ENCODE peak calls at places on chromosome 1, in seven cellular contexts. One of them, this sample, is unnamed.

GRCh38 chr1:196651637-196652215 is at the start of gene CFH:
- DNase-seq in right atrium auricular region: no peak
- DNase-seq in PC-3: peak
- DNase-seq in upper lobe of right lung: no peak
- DNase-seq in lower lobe of right lung: no peak
- DNase-seq in mucosa of descending colon: no peak
- DNase-seq in IMR-90: peak
- DNase-seq in this sample: peak

GRCh38 chr1:207495816-207496792 is at the start of gene CR1:
- DNase-seq in upper lobe of right lung: peak
- DNase-seq in right atrium auricular region: no peak
- DNase-seq in lower lobe of right lung: peak
- DNase-seq in PC-3: no peak
- DNase-seq in IMR-90: no peak
- DNase-seq in mucosa of descending colon: peak
- DNase-seq in this sample: no peak

GRCh38 chr1:178726545-178726944 is 1.5 kb downstream of the RALGPS2 start:
- DNase-seq in upper lobe of right lung: no peak
- DNase-seq in right atrium auricular region: no peak
- DNase-seq in PC-3: peak
- DNase-seq in IMR-90: no peak
- DNase-seq in mucosa of descending colon: no peak
- DNase-seq in lower lobe of right lung: no peak
- DNase-seq in this sample: no peak

GRCh38 chr1:75522389-75522788 is 88.5 kb downstream of the SLC44A5 start:
- DNase-seq in PC-3: no peak
- DNase-seq in lower lobe of right lung: no peak
- DNase-seq in right atrium auricular region: no peak
- DNase-seq in mucosa of descending colon: no peak
- DNase-seq in IMR-90: no peak
- DNase-seq in upper lobe of right lung: no peak
- DNase-seq in this sample: no peak

GRCh38 chr1:106498238-106498637 is 558.2 kb upstream of the PRMT6 start:
- DNase-seq in lower lobe of right lung: no peak
- DNase-seq in right atrium auricular region: no peak
- DNase-seq in PC-3: peak
- DNase-seq in IMR-90: no peak
- DNase-seq in upper lobe of right lung: no peak
- DNase-seq in mucosa of descending colon: no peak
- DNase-seq in this sample: peak

GRCh38 chr1:117612517-117613248 is 6.8 kb downstream of the TENT5C start:
- DNase-seq in IMR-90: peak
- DNase-seq in mucosa of descending colon: no peak
- DNase-seq in upper lobe of right lung: no peak
- DNase-seq in right atrium auricular region: no peak
- DNase-seq in lower lobe of right lung: no peak
- DNase-seq in PC-3: peak
- DNase-seq in this sample: peak

GRCh38 chr1:160850541-160850940 is 12.1 kb downstream of the CD244 start:
- DNase-seq in mucosa of descending colon: no peak
- DNase-seq in right atrium auricular region: no peak
- DNase-seq in upper lobe of right lung: no peak
- DNase-seq in lower lobe of right lung: no peak
- DNase-seq in PC-3: no peak
- DNase-seq in IMR-90: no peak
- DNase-seq in this sample: no peak

GRCh38 chr1:232146514-232146913 is 483.4 kb downstream of the SIPA1L2 start:
- DNase-seq in IMR-90: no peak
- DNase-seq in upper lobe of right lung: no peak
- DNase-seq in lower lobe of right lung: no peak
- DNase-seq in mucosa of descending colon: no peak
- DNase-seq in right atrium auricular region: no peak
- DNase-seq in PC-3: no peak
- DNase-seq in this sample: no peak

GRCh38 chr1:245622332-245623014 is 467.7 kb downstream of the KIF26B start:
- DNase-seq in IMR-90: no peak
- DNase-seq in mucosa of descending colon: no peak
- DNase-seq in lower lobe of right lung: no peak
- DNase-seq in upper lobe of right lung: no peak
- DNase-seq in PC-3: no peak
- DNase-seq in right atrium auricular region: no peak
- DNase-seq in this sample: no peak

GRCh38 chr1:44637590-44638411 is 36.5 kb downstream of the TMEM53 start:
- DNase-seq in mucosa of descending colon: no peak
- DNase-seq in PC-3: no peak
- DNase-seq in right atrium auricular region: no peak
- DNase-seq in IMR-90: no peak
- DNase-seq in lower lobe of right lung: no peak
- DNase-seq in upper lobe of right lung: no peak
- DNase-seq in this sample: no peak

GRCh38 chr1:27966402-27967105 is 6.8 kb downstream of the XKR8 start:
- DNase-seq in upper lobe of right lung: no peak
- DNase-seq in IMR-90: no peak
- DNase-seq in mucosa of descending colon: peak
- DNase-seq in lower lobe of right lung: no peak
- DNase-seq in right atrium auricular region: no peak
- DNase-seq in PC-3: peak
- DNase-seq in this sample: peak

GRCh38 chr1:39727221-39727931 is 11.3 kb upstream of the PPIE start:
- DNase-seq in right atrium auricular region: no peak
- DNase-seq in PC-3: no peak
- DNase-seq in lower lobe of right lung: no peak
- DNase-seq in mucosa of descending colon: no peak
- DNase-seq in upper lobe of right lung: no peak
- DNase-seq in IMR-90: no peak
- DNase-seq in this sample: no peak

DNA sequence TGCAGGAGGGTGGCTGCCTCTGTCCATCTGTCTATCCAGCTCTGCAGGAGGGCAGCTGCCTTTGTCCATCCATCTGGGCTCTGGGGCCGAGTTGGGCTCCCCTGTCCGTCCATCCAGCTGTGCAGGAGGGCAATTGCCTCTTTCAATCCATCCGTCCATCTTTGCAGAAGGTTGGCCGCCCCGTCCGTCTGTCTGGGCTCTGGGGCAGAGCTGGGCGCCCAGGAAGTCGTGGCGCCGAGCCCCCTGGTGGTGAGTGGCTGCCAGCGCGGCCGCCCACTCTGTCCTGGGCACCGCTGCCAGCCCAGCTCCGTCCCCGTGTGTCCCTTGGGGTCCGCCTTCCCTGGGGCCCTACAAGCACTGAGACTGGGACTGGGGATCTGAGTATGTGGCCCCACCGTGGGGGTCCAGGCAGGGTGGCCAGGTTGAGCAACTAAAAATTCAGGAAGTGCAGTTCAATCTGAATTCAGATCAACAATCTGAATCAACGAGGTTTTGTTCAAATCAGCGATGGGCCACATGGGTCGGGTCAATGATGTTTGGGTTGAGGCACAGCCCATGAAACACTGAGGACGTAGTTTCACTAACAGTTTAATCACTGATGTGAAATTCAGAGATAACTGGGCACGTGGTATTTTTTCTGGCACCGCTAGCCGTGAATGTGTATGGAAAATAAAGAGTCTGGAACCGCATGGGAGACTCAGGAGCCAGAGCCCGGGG is 99.1 kb upstream of the ACTRT2 start:
- DNase-seq in upper lobe of right lung: no peak
- DNase-seq in IMR-90: no peak
- DNase-seq in lower lobe of right lung: no peak
- DNase-seq in right atrium auricular region: no peak
- DNase-seq in PC-3: peak
- DNase-seq in mucosa of descending colon: no peak
- DNase-seq in this sample: no peak
- TF ChIP-seq CTCF in upper lobe of right lung: peak
- TF ChIP-seq CTCF in IMR-90: no peak
- TF ChIP-seq CTCF in lower lobe of right lung: peak
- TF ChIP-seq CTCF in right atrium auricular region: peak
- TF ChIP-seq CTCF in PC-3: peak
- TF ChIP-seq CTCF in mucosa of descending colon: peak
- TF ChIP-seq CTCF in this sample: no peak

DNA sequence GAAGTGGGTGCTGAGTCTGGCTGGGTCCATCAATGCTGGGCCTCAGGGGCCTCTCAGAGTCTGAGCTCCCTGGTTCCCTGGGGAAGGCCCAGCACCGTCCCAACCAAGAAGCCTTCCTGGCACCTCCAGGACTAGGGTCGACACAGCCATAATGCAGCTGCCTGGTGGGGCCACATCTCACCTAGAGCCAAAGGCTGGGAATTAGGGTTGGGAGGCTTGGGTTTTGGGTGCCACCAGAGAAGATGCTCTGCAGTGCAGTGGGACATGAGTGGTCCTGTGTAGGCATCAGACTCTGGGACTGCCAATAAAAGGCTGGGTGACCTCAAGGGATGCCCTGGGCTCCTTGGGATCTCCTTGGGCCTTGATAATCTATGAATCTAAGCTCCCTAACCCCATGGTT is 2.5 kb downstream of the MYBPH start:
- DNase-seq in lower lobe of right lung: no peak
- DNase-seq in right atrium auricular region: no peak
- DNase-seq in PC-3: no peak
- DNase-seq in mucosa of descending colon: no peak
- DNase-seq in upper lobe of right lung: no peak
- DNase-seq in IMR-90: no peak
- DNase-seq in this sample: no peak
- TF ChIP-seq CTCF in lower lobe of right lung: no peak
- TF ChIP-seq CTCF in right atrium auricular region: no peak
- TF ChIP-seq CTCF in PC-3: no peak
- TF ChIP-seq CTCF in mucosa of descending colon: no peak
- TF ChIP-seq CTCF in upper lobe of right lung: no peak
- TF ChIP-seq CTCF in IMR-90: no peak
- TF ChIP-seq CTCF in this sample: peak

DNA sequence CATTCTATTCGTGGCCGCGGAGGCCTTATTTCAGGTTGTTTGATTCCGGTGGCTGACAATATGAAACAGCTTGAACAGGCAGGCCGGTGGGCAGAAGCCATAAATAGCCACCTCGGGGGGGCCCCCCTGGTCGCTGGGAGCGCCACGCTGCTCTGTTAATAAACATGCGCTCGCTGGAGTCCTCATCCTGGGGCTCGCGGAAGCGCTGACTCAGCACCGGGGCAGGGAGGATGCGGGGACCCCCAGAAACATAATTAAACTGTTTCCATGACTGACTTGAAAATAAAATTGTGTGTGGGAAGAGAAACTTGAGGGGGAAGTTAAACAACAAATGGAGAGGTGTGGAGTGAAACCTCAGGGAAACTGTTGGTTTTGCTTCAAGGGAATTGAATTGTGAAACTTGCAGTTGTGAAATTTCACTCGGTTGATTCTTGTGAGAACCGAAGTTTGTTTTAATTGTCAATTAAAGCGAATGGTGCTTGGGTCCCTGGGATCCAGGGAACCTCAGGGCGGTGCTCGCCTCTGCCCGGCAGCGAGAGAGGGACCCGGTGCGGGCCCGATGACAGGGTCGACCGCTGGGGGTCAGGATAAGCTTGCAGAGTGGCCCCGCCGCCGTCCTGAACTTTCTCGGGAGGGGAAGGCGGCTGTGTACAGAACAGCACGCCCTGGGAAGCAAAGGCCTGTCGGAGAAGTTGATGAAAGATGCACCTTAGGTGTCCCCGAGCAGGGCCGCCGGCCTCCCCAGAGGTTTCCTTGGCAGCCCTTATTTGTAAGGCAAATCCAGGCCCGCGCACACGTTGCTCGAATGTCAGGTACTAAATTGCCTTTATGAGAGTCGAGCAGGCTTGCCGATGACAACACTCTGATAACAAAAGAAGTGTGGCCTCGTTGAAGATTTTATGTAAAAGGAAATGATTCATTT is 176.9 kb upstream of the LMO4 start:
- DNase-seq in PC-3: no peak
- DNase-seq in lower lobe of right lung: peak
- DNase-seq in right atrium auricular region: peak
- DNase-seq in upper lobe of right lung: peak
- DNase-seq in mucosa of descending colon: peak
- DNase-seq in IMR-90: peak
- DNase-seq in this sample: no peak
- TF ChIP-seq CTCF in PC-3: no peak
- TF ChIP-seq CTCF in lower lobe of right lung: peak
- TF ChIP-seq CTCF in right atrium auricular region: peak
- TF ChIP-seq CTCF in upper lobe of right lung: peak
- TF ChIP-seq CTCF in mucosa of descending colon: no peak
- TF ChIP-seq CTCF in IMR-90: peak
- TF ChIP-seq CTCF in this sample: no peak

GRCh38 chr1:176843352-176844297 is 320.9 kb downstream of the ASTN1 start:
- DNase-seq in lower lobe of right lung: no peak
- DNase-seq in mucosa of descending colon: no peak
- DNase-seq in upper lobe of right lung: no peak
- DNase-seq in IMR-90: peak
- DNase-seq in right atrium auricular region: no peak
- DNase-seq in PC-3: peak
- DNase-seq in this sample: peak
- TF ChIP-seq CTCF in lower lobe of right lung: peak
- TF ChIP-seq CTCF in mucosa of descending colon: no peak
- TF ChIP-seq CTCF in upper lobe of right lung: peak
- TF ChIP-seq CTCF in IMR-90: peak
- TF ChIP-seq CTCF in right atrium auricular region: peak
- TF ChIP-seq CTCF in PC-3: peak
- TF ChIP-seq CTCF in this sample: peak

DNA sequence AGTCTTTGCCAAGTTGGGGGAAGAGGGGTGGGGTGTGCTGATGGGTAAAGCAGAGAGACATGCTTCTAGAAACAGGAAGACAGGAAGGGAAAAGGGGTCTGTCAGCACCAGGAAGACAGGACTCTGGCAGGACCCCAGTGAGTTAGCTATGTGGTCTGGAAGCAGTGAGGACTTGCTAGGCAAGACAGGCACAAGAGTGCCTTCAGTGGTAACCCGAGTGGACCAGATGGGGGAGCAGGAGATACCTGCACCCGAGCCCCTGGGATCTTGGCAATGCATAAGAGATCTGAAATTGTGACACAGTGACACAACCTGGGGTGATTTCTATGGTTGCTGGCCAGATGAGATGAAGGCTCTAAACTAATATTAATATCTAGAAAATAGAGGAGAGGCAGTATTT is 7.0 kb downstream of the TLR5 start:
- DNase-seq in upper lobe of right lung: no peak
- DNase-seq in lower lobe of right lung: no peak
- DNase-seq in right atrium auricular region: no peak
- DNase-seq in PC-3: no peak
- DNase-seq in IMR-90: no peak
- DNase-seq in mucosa of descending colon: no peak
- DNase-seq in this sample: no peak
- TF ChIP-seq CTCF in upper lobe of right lung: no peak
- TF ChIP-seq CTCF in lower lobe of right lung: no peak
- TF ChIP-seq CTCF in right atrium auricular region: no peak
- TF ChIP-seq CTCF in PC-3: no peak
- TF ChIP-seq CTCF in IMR-90: no peak
- TF ChIP-seq CTCF in mucosa of descending colon: no peak
- TF ChIP-seq CTCF in this sample: no peak

This sample was measured in MCF 10A.